ENCODE peak calls at places on chromosomes 11 and 22, in eight cellular contexts. X, B, W, Z, H, C, U and O are unnamed samples.

GRCh38 chr22:39622881-39623367 is 52.4 kb downstream of the CACNA1I start:
- DNase-seq in Z (peak; percentile 35), C (no peak), X (peak; percentile 18), U (no peak), H (peak; percentile 28), W (peak; percentile 40), B (peak; percentile 58), O (peak; percentile 66)

GRCh38 chr22:41822289-41823057 is 10.4 kb upstream of the SREBF2 start:
- DNase-seq in H (peak; percentile 65), Z (peak; percentile 81), U (peak; percentile 66), W (peak; percentile 62), C (no peak), B (peak; percentile 63), X (peak; percentile 67), O (peak; percentile 67)

GRCh38 chr11:74070713-74071506 is 62.0 kb upstream of the UCP3 start:
- DNase-seq in W (no peak), U (no peak), H (no peak), B (no peak), X (no peak), Z (no peak), C (no peak), O (no peak)

GRCh38 chr11:1503708-1504104 is 17.1 kb upstream of the MOB2 start:
- DNase-seq in C (no peak), W (no peak), H (no peak), B (no peak), X (no peak), U (no peak), Z (no peak), O (no peak)

GRCh38 chr11:35236667-35237003 is 97.7 kb downstream of the CD44 start:
- DNase-seq in X (no peak), C (no peak), H (no peak), W (no peak), U (peak; percentile 36), Z (peak; percentile 71), B (peak; percentile 43), O (no peak)

GRCh38 chr11:65437436-65438227 is 15.0 kb downstream of the NEAT1 start:
- DNase-seq in Z (peak; percentile 49), H (peak; percentile 38), W (no peak), B (peak; percentile 32), C (no peak), X (no peak), U (no peak), O (no peak)

GRCh38 chr11:44566952-44567875 is 1.8 kb downstream of the CD82 start:
- DNase-seq in X (no peak), W (no peak), C (no peak), Z (no peak), U (no peak), H (no peak), B (no peak), O (peak; percentile 67)

GRCh38 chr22:47119181-47119580 is 356.7 kb downstream of the TBC1D22A start:
- DNase-seq in C (no peak), X (no peak), H (no peak), W (no peak), Z (no peak), U (no peak), B (no peak), O (no peak)

GRCh38 chr11:100639140-100639539 is 47.9 kb upstream of the ARHGAP42 start:
- DNase-seq in C (no peak), U (peak; percentile 26), X (no peak), H (peak; percentile 71), W (no peak), B (peak; percentile 37), Z (peak; percentile 72), O (no peak)

GRCh38 chr11:118224512-118225180 is at the start of gene JAML:
- DNase-seq in B (no peak), Z (no peak), W (no peak), U (no peak), C (no peak), H (no peak), X (no peak), O (peak; percentile 77)

GRCh38 chr22:19962909-19963806 is 21.5 kb upstream of the TXNRD2 start:
- DNase-seq in H (peak; percentile 43), C (no peak), W (peak; percentile 86), Z (peak; percentile 62), U (no peak), B (no peak), X (no peak), O (no peak)

GRCh38 chr11:64569300-64569970 is 21.6 kb upstream of the SLC22A12 start:
- DNase-seq in Z (no peak), X (no peak), U (no peak), W (no peak), C (no peak), H (no peak), B (no peak), O (no peak)

GRCh38 chr11:118441770-118442169 is 5.5 kb downstream of the KMT2A start:
- DNase-seq in X (no peak), W (no peak), Z (no peak), C (no peak), B (no peak), H (no peak), U (no peak), O (peak; percentile 22)

GRCh38 chr11:64553554-64554201 is 37.3 kb upstream of the SLC22A12 start:
- DNase-seq in B (peak; percentile 70), W (no peak), X (peak; percentile 60), Z (peak; percentile 66), C (peak; percentile 80), H (peak; percentile 54), U (no peak), O (peak; percentile 43)

GRCh38 chr11:126159719-126160344 is 51.6 kb downstream of the RPUSD4 start:
- DNase-seq in W (no peak), Z (no peak), X (no peak), B (no peak), U (no peak), C (no peak), H (no peak), O (no peak)

GRCh38 chr11:123260511-123261211 is 65.6 kb upstream of the CLMP start:
- DNase-seq in B (peak; percentile 37), W (no peak), H (no peak), X (no peak), U (no peak), C (no peak), Z (peak; percentile 59), O (no peak)

GRCh38 chr11:59552844-59553243 is 41.5 kb downstream of the OR4D9 start:
- DNase-seq in C (no peak), H (no peak), Z (no peak), U (no peak), X (no peak), W (no peak), B (no peak), O (no peak)

GRCh38 chr11:45024357-45024756 is 73.7 kb upstream of the TP53I11 start:
- DNase-seq in C (no peak), H (no peak), Z (no peak), X (no peak), U (no peak), B (no peak), W (no peak), O (no peak)

GRCh38 chr11:123173040-123173855 is 21.8 kb downstream of the CLMP start:
- DNase-seq in Z (peak; percentile 98), U (peak; percentile 97), C (no peak), W (no peak), B (peak; percentile 94), X (no peak), H (no peak), O (no peak)

GRCh38 chr11:33646629-33647028 is 54.0 kb downstream of the C11orf91 start:
- DNase-seq in Z (no peak), X (no peak), W (no peak), U (no peak), B (no peak), C (no peak), H (peak; percentile 59), O (no peak)

GRCh38 chr11:73412308-73412707 is 36.1 kb downstream of the RELT start:
- DNase-seq in X (no peak), C (no peak), H (peak; percentile 51), U (no peak), Z (peak; percentile 55), W (no peak), B (no peak), O (no peak)

GRCh38 chr11:26276798-26277424 is 55.0 kb upstream of the ANO3 start:
- DNase-seq in B (peak; percentile 79), X (peak; percentile 10), Z (peak; percentile 87), H (peak; percentile 87), C (peak; percentile 37), U (peak; percentile 45), W (peak; percentile 21), O (peak; percentile 66)

GRCh38 chr11:110289472-110289871 is 6.9 kb downstream of the RDX start:
- DNase-seq in H (no peak), B (no peak), X (no peak), U (no peak), W (no peak), C (no peak), Z (peak; percentile 46), O (no peak)

GRCh38 chr11:104124979-104125378 is 39.0 kb downstream of the PDGFD start:
- DNase-seq in U (no peak), X (no peak), Z (no peak), B (no peak), C (no peak), W (no peak), H (peak; percentile 13), O (peak; percentile 20)

GRCh38 chr11:104118105-104118762 is 45.7 kb downstream of the PDGFD start:
- DNase-seq in X (no peak), U (no peak), C (no peak), H (no peak), B (no peak), W (no peak), Z (no peak), O (no peak)

GRCh38 chr11:104122008-104122635 is 41.8 kb downstream of the PDGFD start:
- DNase-seq in W (no peak), X (no peak), H (no peak), B (no peak), U (no peak), C (no peak), Z (no peak), O (no peak)

GRCh38 chr11:104126464-104126863 is 37.5 kb downstream of the PDGFD start:
- DNase-seq in Z (no peak), B (no peak), C (no peak), H (no peak), X (no peak), W (no peak), U (no peak), O (no peak)

GRCh38 chr11:104120493-104121200 is 43.3 kb downstream of the PDGFD start:
- DNase-seq in Z (no peak), X (no peak), B (no peak), W (no peak), U (no peak), H (peak; percentile 21), C (peak; percentile 33), O (no peak)
- TF ChIP-seq CTCF in Z (no peak), X (peak; percentile 27), B (no peak), W (no peak), U (no peak), H (no peak), C (no peak), O (no peak)

GRCh38 chr11:114163830-114164401 is 104.4 kb downstream of the ZBTB16 start:
- DNase-seq in Z (peak; percentile 75), W (no peak), C (peak; percentile 74), X (no peak), H (peak; percentile 21), U (no peak), B (peak; percentile 70), O (no peak)
- H3K4me3 ChIP-seq in Z (peak overlapping the region; percentile 11), W (no peak overlapping the region), C (peak overlapping the region; percentile 15), X (no peak overlapping the region), H (no peak overlapping the region), U (no peak overlapping the region), B (no peak overlapping the region), O (no peak overlapping the region)

GRCh38 chr11:40722179-40722795 is 737.2 kb downstream of the LRRC4C start:
- DNase-seq in B (peak; percentile 6), C (no peak), H (peak; percentile 7), X (peak; percentile 2), Z (peak; percentile 27), U (no peak), W (no peak), O (peak; percentile 44)
- TF ChIP-seq CTCF in B (peak; percentile 36), C (no peak), H (peak; percentile 57), X (peak; percentile 34), Z (peak; percentile 54), U (peak; percentile 64), W (no peak), O (peak; percentile 71)

GRCh38 chr22:30266445-30267381 is at the start of gene OSM:
- DNase-seq in H (no peak), U (no peak), Z (no peak), B (no peak), W (no peak), C (no peak), X (no peak), O (peak; percentile 69)
- H3K4me3 ChIP-seq in H (no peak within 1 kb of the TSS), U (no peak within 1 kb of the TSS), Z (no peak within 1 kb of the TSS), B (no peak within 1 kb of the TSS), W (no peak within 1 kb of the TSS), C (no peak within 1 kb of the TSS), X (no peak within 1 kb of the TSS), O (peak within 1 kb of the TSS; percentile 50)